ENCODE peak calls at places on chromosome 14, in five cellular contexts. One of them, this sample, is unnamed.

GRCh38 chr14:75469606-75470237 is 41.9 kb downstream of the JDP2 start:
- DNase-seq in neural progenitor cell: no peak
- DNase-seq in mesenchymal stem cell: no peak
- DNase-seq in fibroblast of lung: no peak
- DNase-seq in endothelial cell of umbilical vein: no peak
- DNase-seq in this sample: peak; percentile 6

GRCh38 chr14:91244501-91244901 is at the start of gene GPR68:
- DNase-seq in neural progenitor cell: peak; percentile 71
- DNase-seq in mesenchymal stem cell: peak; percentile 56
- DNase-seq in fibroblast of lung: peak; percentile 76
- DNase-seq in endothelial cell of umbilical vein: no peak
- DNase-seq in this sample: peak; percentile 92

GRCh38 chr14:81137316-81137715 is 83.4 kb downstream of the GTF2A1 start:
- DNase-seq in neural progenitor cell: no peak
- DNase-seq in mesenchymal stem cell: peak; percentile 38
- DNase-seq in fibroblast of lung: peak; percentile 80
- DNase-seq in endothelial cell of umbilical vein: no peak
- DNase-seq in this sample: peak; percentile 88

GRCh38 chr14:105865904-105866840 is 339.8 kb downstream of the TMEM121 start:
- DNase-seq in neural progenitor cell: no peak
- DNase-seq in mesenchymal stem cell: no peak
- DNase-seq in fibroblast of lung: no peak
- DNase-seq in endothelial cell of umbilical vein: no peak
- DNase-seq in this sample: peak; percentile 48

GRCh38 chr14:23182372-23183014 is 967 bp downstream of the SLC7A8 start:
- DNase-seq in neural progenitor cell: peak; percentile 88
- DNase-seq in mesenchymal stem cell: no peak
- DNase-seq in fibroblast of lung: no peak
- DNase-seq in endothelial cell of umbilical vein: peak; percentile 16
- DNase-seq in this sample: no peak

GRCh38 chr14:43949410-43949809 is 557.7 kb downstream of the FSCB start:
- DNase-seq in neural progenitor cell: peak; percentile 30
- DNase-seq in mesenchymal stem cell: no peak
- DNase-seq in fibroblast of lung: no peak
- DNase-seq in endothelial cell of umbilical vein: no peak
- DNase-seq in this sample: no peak

GRCh38 chr14:102434647-102435175 is 72.0 kb downstream of the TECPR2 start:
- DNase-seq in neural progenitor cell: no peak
- DNase-seq in mesenchymal stem cell: no peak
- DNase-seq in fibroblast of lung: no peak
- DNase-seq in endothelial cell of umbilical vein: no peak
- DNase-seq in this sample: no peak

GRCh38 chr14:92475451-92476187 is 38.0 kb upstream of the RIN3 start:
- DNase-seq in neural progenitor cell: no peak
- DNase-seq in mesenchymal stem cell: no peak
- DNase-seq in fibroblast of lung: no peak
- DNase-seq in endothelial cell of umbilical vein: peak; percentile 52
- DNase-seq in this sample: no peak

GRCh38 chr14:32230695-32231280 is 27.7 kb upstream of the RNU6-8 start:
- DNase-seq in neural progenitor cell: no peak
- DNase-seq in mesenchymal stem cell: peak; percentile 63
- DNase-seq in fibroblast of lung: peak; percentile 95
- DNase-seq in endothelial cell of umbilical vein: no peak
- DNase-seq in this sample: no peak

GRCh38 chr14:99986416-99986815 is 78.8 kb upstream of the EVL start:
- DNase-seq in neural progenitor cell: no peak
- DNase-seq in mesenchymal stem cell: no peak
- DNase-seq in fibroblast of lung: no peak
- DNase-seq in endothelial cell of umbilical vein: no peak
- DNase-seq in this sample: no peak

GRCh38 chr14:94612580-94613554 is 676 bp downstream of the SERPINA3 start:
- DNase-seq in neural progenitor cell: no peak
- DNase-seq in mesenchymal stem cell: no peak
- DNase-seq in fibroblast of lung: peak; percentile 51
- DNase-seq in endothelial cell of umbilical vein: no peak
- DNase-seq in this sample: no peak

GRCh38 chr14:65223636-65224035 is 121.3 kb upstream of the MAX start:
- DNase-seq in neural progenitor cell: no peak
- DNase-seq in mesenchymal stem cell: no peak
- DNase-seq in fibroblast of lung: no peak
- DNase-seq in endothelial cell of umbilical vein: no peak
- DNase-seq in this sample: no peak

GRCh38 chr14:55599250-55599879 is 19.4 kb downstream of the KTN1 start:
- DNase-seq in neural progenitor cell: no peak
- DNase-seq in mesenchymal stem cell: no peak
- DNase-seq in fibroblast of lung: no peak
- DNase-seq in endothelial cell of umbilical vein: no peak
- DNase-seq in this sample: no peak

GRCh38 chr14:71485833-71486232 is 446.4 kb upstream of the RGS6 start:
- DNase-seq in neural progenitor cell: no peak
- DNase-seq in mesenchymal stem cell: no peak
- DNase-seq in fibroblast of lung: no peak
- DNase-seq in endothelial cell of umbilical vein: no peak
- DNase-seq in this sample: peak; percentile 60

GRCh38 chr14:71486274-71486673 is 446.0 kb upstream of the RGS6 start:
- DNase-seq in neural progenitor cell: peak; percentile 35
- DNase-seq in mesenchymal stem cell: no peak
- DNase-seq in fibroblast of lung: peak; percentile 44
- DNase-seq in endothelial cell of umbilical vein: no peak
- DNase-seq in this sample: no peak

GRCh38 chr14:71487941-71488340 is 444.3 kb upstream of the RGS6 start:
- DNase-seq in neural progenitor cell: no peak
- DNase-seq in mesenchymal stem cell: peak; percentile 25
- DNase-seq in fibroblast of lung: peak; percentile 55
- DNase-seq in endothelial cell of umbilical vein: no peak
- DNase-seq in this sample: no peak

GRCh38 chr14:71488703-71489141 is 443.5 kb upstream of the RGS6 start:
- DNase-seq in neural progenitor cell: no peak
- DNase-seq in mesenchymal stem cell: peak; percentile 37
- DNase-seq in fibroblast of lung: peak; percentile 86
- DNase-seq in endothelial cell of umbilical vein: no peak
- DNase-seq in this sample: no peak

GRCh38 chr14:71487449-71487848 is 444.8 kb upstream of the RGS6 start:
- DNase-seq in neural progenitor cell: no peak
- DNase-seq in mesenchymal stem cell: no peak
- DNase-seq in fibroblast of lung: no peak
- DNase-seq in endothelial cell of umbilical vein: no peak
- DNase-seq in this sample: no peak
- H3K4me1 ChIP-seq in neural progenitor cell: peaks cover 24% of the 10 kb centered on the region
- H3K4me1 ChIP-seq in mesenchymal stem cell: no peaks in the 10 kb centered on the region
- H3K4me1 ChIP-seq in fibroblast of lung: peaks cover 4% of the 10 kb centered on the region
- H3K4me1 ChIP-seq in endothelial cell of umbilical vein: no peaks in the 10 kb centered on the region
- H3K4me1 ChIP-seq in this sample: peaks cover 78% of the 10 kb centered on the region

DNA sequence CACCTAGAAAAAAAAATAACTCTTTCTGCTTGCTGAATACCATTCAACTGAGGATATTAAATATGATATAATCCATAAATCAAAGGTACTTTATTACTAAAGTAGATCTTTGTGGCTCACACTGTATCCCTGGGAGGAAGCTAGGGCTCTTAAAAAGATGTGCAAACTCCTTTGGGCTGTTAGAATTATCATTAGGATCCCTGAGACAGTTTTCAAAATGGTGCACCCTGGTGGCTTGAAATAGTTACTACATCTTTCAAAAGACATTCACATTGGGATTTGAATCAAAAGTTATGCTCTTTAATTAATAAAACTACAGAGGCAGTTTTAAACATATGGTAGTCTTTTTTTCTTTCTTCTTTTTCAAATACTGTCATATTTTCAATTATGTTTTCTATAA is 228.5 kb upstream of the G2E3 start:
- DNase-seq in neural progenitor cell: no peak
- DNase-seq in mesenchymal stem cell: no peak
- DNase-seq in fibroblast of lung: no peak
- DNase-seq in endothelial cell of umbilical vein: no peak
- DNase-seq in this sample: no peak
- H2AFZ ChIP-seq in neural progenitor cell: no peak overlapping the region
- H2AFZ ChIP-seq in mesenchymal stem cell: no peak overlapping the region
- H2AFZ ChIP-seq in fibroblast of lung: no peak overlapping the region
- H2AFZ ChIP-seq in endothelial cell of umbilical vein: no peak overlapping the region
- H2AFZ ChIP-seq in this sample: no peak overlapping the region

GRCh38 chr14:85517113-85517688 is 12.7 kb upstream of the FLRT2 start:
- DNase-seq in neural progenitor cell: no peak
- DNase-seq in mesenchymal stem cell: no peak
- DNase-seq in fibroblast of lung: no peak
- DNase-seq in endothelial cell of umbilical vein: no peak
- DNase-seq in this sample: no peak
- H3K4me1 ChIP-seq in neural progenitor cell: no peaks in the 10 kb centered on the region
- H3K4me1 ChIP-seq in mesenchymal stem cell: no peaks in the 10 kb centered on the region
- H3K4me1 ChIP-seq in fibroblast of lung: peaks cover 5% of the 10 kb centered on the region
- H3K4me1 ChIP-seq in endothelial cell of umbilical vein: peaks cover 21% of the 10 kb centered on the region
- H3K4me1 ChIP-seq in this sample: peaks cover 13% of the 10 kb centered on the region

GRCh38 chr14:52949711-52950409 is 990 bp downstream of the FERMT2 start:
- DNase-seq in neural progenitor cell: peak; percentile 22
- DNase-seq in mesenchymal stem cell: peak; percentile 75
- DNase-seq in fibroblast of lung: peak; percentile 70
- DNase-seq in endothelial cell of umbilical vein: peak; percentile 58
- DNase-seq in this sample: peak; percentile 92

GRCh38 chr14:52948039-52948438 is 2.8 kb downstream of the FERMT2 start:
- DNase-seq in neural progenitor cell: no peak
- DNase-seq in mesenchymal stem cell: peak; percentile 58
- DNase-seq in fibroblast of lung: no peak
- DNase-seq in endothelial cell of umbilical vein: no peak
- DNase-seq in this sample: peak; percentile 56

GRCh38 chr14:52948836-52949235 is 2.0 kb downstream of the FERMT2 start:
- DNase-seq in neural progenitor cell: peak; percentile 25
- DNase-seq in mesenchymal stem cell: no peak
- DNase-seq in fibroblast of lung: no peak
- DNase-seq in endothelial cell of umbilical vein: no peak
- DNase-seq in this sample: peak; percentile 60

GRCh38 chr14:52950410-52950897 is 396 bp downstream of the FERMT2 start:
- DNase-seq in neural progenitor cell: peak; percentile 74
- DNase-seq in mesenchymal stem cell: peak; percentile 71
- DNase-seq in fibroblast of lung: no peak
- DNase-seq in endothelial cell of umbilical vein: peak; percentile 71
- DNase-seq in this sample: peak; percentile 90

GRCh38 chr14:52949249-52949648 is 1.6 kb downstream of the FERMT2 start:
- DNase-seq in neural progenitor cell: no peak
- DNase-seq in mesenchymal stem cell: no peak
- DNase-seq in fibroblast of lung: no peak
- DNase-seq in endothelial cell of umbilical vein: peak; percentile 25
- DNase-seq in this sample: no peak
- H2AFZ ChIP-seq in neural progenitor cell: no peak overlapping the region
- H2AFZ ChIP-seq in mesenchymal stem cell: no peak overlapping the region
- H2AFZ ChIP-seq in fibroblast of lung: no peak overlapping the region
- H2AFZ ChIP-seq in endothelial cell of umbilical vein: no peak overlapping the region
- H2AFZ ChIP-seq in this sample: no peak overlapping the region

This sample was measured in osteoblast.